ENCODE peak calls at places on chromosomes 16 and 17, in five cellular contexts. A is K562, O is GM12878, G is H1, J is HepG2. M is an unnamed sample.

GRCh38 chr16:4351880-4352279 is 759 bp upstream of the PAM16 start:
- DNase-seq in A (no peak), O (no peak), G (no peak), J (peak; percentile 46), M (no peak)

GRCh38 chr17:40472733-40473452 is 28.5 kb downstream of the TNS4 start:
- DNase-seq in A (no peak), O (no peak), G (no peak), J (no peak), M (no peak)

GRCh38 chr16:84599528-84600202 is 18.2 kb downstream of the COTL1 start:
- DNase-seq in A (no peak), O (no peak), G (peak; percentile 50), J (peak; percentile 95), M (peak; percentile 74)

GRCh38 chr17:64084086-64084939 is 45.6 kb downstream of the ERN1 start:
- DNase-seq in A (peak; percentile 45), O (no peak), G (no peak), J (peak; percentile 89), M (peak; percentile 27)

GRCh38 chr16:27679899-27680298 is 130.0 kb downstream of the KATNIP start:
- DNase-seq in A (no peak), O (no peak), G (no peak), J (no peak), M (no peak)

GRCh38 chr17:64443086-64443760 is 5.7 kb upstream of the MILR1 start:
- DNase-seq in A (no peak), O (no peak), G (no peak), J (no peak), M (no peak)

GRCh38 chr16:78034530-78034929 is 12.2 kb downstream of the CLEC3A start:
- DNase-seq in A (no peak), O (no peak), G (no peak), J (no peak), M (no peak)

GRCh38 chr17:47713980-47714689 is 18.9 kb upstream of the TBX21 start:
- DNase-seq in A (no peak), O (no peak), G (no peak), J (no peak), M (peak; percentile 47)

GRCh38 chr17:27402943-27403342 is 53.3 kb upstream of the KSR1 start:
- DNase-seq in A (no peak), O (no peak), G (no peak), J (no peak), M (no peak)

GRCh38 chr17:74274060-74274702 is at the start of gene DNAI2:
- DNase-seq in A (no peak), O (no peak), G (no peak), J (no peak), M (peak; percentile 57)

GRCh38 chr17:10618202-10618635 is 38.9 kb downstream of the MYH3 start:
- DNase-seq in A (peak; percentile 54), O (no peak), G (peak; percentile 51), J (peak; percentile 70), M (peak; percentile 80)

GRCh38 chr16:72635104-72635503 is 412.8 kb downstream of the ZFHX3 start:
- DNase-seq in A (no peak), O (no peak), G (no peak), J (no peak), M (no peak)

DNA sequence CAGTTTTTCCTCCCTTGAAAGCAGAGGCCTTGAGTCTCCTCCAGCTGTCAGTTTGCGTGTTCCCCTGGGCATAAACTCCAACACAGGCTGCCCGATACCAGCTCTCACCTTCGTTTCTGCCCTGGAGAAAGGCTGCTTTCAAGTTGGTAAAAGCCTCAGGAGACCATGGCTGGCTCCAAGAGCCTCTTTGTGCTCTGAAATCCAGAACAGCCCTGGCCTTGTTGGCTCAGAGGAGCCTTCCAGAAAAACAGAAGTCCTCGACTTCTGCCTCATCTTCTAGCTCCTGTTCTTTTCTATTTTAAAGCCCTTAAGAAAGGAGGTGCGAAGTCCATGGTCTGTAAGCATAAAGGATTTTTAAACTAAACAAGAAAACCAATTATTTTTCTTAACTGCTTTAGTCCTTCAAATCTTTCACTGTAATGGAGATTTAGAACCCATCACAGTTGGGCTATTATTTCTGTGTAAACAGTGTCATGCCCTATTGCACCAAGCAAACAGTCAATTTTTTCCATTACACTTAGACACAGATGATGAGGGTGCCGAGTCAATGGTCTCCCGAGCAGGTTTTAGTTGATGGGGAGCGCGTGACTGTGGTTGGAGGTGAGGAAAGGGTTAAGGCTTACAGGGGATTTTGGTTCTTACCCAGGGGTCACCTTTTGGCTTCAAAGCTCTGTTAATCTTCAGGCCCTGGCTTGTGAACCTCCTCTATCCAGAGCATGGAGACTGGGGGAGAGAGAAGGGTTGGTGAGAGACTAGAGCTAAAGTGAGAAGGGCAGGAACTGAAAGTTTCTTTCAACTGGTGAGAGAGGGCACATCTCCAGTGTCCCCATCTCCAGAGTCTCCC is 212.8 kb downstream of the MSI2 start:
- DNase-seq in A (no peak), O (peak; percentile 68), G (no peak), J (peak; percentile 66), M (no peak)
- TF ChIP-seq CREB1 in A (no peak), O (peak; percentile 75), G (no peak), J (no peak), M (no peak)

DNA sequence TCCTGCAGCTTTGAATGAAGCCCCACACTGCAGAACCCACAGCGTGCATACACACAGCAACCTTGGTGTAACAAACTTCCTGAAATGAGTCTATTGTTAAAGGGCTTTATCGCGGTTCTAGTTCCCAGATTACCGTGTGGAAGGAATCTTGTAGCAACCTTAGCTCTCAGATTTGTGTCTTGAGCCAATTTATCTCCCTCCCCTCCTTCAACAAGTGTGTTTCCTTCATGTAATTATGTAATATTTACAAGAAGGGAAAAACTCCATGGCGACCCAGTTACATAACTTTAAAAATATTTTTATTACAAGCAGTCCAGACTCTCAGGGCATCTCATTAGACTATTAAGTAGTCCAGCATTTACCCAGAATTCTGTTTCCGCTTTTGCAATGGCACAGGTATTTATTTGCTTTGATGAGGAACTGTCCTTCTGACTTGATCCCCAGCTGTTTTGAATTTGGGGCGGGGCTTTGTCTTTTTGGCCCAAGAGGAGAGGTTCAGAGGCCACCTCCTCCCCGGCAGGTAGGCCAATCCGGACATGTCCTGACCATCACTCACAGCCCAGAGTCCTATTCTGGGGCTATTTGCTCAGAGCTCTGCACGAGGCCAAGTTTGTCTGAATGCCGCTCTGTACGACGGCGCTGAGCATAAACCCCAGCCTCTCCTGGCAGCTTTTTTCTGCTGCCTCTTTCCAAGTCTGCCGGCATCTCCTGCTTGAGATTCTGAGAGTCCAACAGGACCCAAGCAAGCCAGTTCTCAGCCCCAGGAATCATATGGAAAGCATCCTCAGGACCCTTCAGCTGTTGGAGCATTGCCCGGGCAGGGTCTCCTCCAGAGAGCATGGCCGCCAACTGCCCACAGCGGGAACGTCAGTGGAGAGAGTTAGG is 35.6 kb downstream of the CLEC16A start:
- DNase-seq in A (no peak), O (no peak), G (no peak), J (peak; percentile 86), M (peak; percentile 34)
- TF ChIP-seq SP1 in A (no peak), O (no peak), G (no peak), J (no peak), M (no peak)

DNA sequence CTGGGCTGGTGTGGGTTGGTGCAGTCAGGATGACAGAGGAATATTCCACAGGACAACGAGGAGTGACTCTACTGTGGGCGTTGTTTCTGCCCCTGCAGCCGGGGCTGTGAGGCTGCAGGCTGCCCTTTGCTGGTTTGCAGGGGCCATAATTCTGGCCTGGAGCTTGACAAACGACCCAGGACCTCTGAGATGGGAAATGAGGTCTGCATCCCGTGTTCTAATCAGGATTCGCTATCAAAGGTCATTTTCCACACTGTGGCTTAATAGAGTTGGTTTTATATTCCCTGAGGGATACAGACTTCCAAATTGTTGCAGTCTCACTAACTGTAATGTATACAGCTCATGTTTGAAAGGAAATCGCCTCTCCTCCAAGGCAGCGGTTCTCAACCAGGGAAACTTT is 180.9 kb downstream of the RPTOR start:
- DNase-seq in A (no peak), O (no peak), G (no peak), J (no peak), M (no peak)
- TF ChIP-seq CREB1 in A (no peak), O (no peak), G (no peak), J (no peak), M (no peak)

GRCh38 chr16:89723279-89724250 is 2.2 kb downstream of the ZNF276 start:
- DNase-seq in A (no peak), O (no peak), G (no peak), J (no peak), M (no peak)
- TF ChIP-seq SP1 in A (no peak), O (no peak), G (no peak), J (no peak), M (no peak)

GRCh38 chr17:81682565-81683207 is 911 bp downstream of the ARL16 start:
- DNase-seq in A (no peak), O (no peak), G (no peak), J (no peak), M (no peak)

GRCh38 chr17:81685108-81685507 is 1.3 kb downstream of the HGS start:
- DNase-seq in A (no peak), O (no peak), G (no peak), J (no peak), M (no peak)

GRCh38 chr17:81683208-81683583 is 401 bp downstream of the ARL16 start:
- DNase-seq in A (no peak), O (no peak), G (no peak), J (no peak), M (no peak)

GRCh38 chr17:81683584-81684441 is at the start of the genes ARL16 and HGS:
- DNase-seq in A (peak; percentile 100), O (peak; percentile 95), G (peak; percentile 97), J (peak; percentile 99), M (peak; percentile 98)

DNA sequence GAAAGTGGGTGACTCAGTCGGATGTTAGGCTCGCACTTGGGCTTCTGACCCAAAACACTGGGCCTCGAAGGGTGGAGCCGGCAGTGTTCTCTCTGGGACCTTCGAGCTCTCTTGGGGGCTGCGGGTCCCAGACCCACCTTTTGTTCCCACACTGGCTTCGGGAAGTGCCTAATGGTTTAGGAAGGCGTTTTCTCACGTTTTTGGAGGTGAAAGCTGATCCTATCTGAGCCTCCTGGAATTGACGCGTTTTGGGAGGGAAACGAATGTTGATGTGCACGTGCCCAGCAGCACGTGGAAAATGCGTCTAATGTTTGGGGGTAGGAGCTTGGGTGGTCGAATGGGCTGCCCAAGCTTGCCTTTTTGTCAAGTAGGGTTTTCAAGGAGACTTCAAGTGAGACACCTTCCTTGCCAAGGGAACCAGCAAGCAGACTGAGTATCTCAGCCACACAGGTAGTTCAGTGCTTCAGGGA is 666 bp downstream of the HGS start:
- DNase-seq in A (peak; percentile 61), O (no peak), G (no peak), J (peak; percentile 44), M (no peak)
- TF ChIP-seq CREB1 in A (peak; percentile 37), O (no peak), G (no peak), J (no peak), M (no peak)

DNA sequence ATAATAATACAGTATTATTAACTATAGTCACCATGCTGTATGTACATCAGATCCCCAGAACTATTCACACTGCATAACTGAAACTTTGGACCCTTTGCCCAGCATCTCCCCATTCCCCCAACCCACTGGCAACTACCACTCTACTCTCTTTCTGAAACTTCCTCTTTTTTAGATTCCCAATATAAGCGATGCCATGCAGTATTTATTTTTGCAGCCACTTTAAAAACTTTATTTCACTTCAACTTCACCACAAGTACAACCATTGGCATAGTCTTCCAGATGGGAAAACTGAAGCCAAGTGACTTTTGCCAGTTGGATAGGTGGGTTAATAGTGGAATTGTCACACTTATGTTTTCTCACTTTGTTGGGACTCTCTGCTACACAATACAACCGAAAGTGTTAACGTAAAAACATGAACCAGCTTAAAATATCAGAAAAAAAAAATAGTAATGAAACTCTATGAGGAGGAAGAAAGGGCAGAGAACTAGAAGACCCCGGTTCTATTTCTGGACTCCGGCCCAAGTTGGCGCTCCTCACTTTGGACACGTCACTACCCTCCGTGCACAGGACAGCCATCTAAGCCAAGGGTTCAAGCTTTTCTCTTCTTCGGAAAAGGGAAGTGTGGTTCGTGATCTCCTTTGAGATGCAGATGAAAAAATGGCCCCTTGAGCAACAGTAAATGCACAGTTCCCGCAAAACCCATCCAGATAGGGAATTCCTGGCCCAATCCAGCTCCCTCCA is 744 bp downstream of the SHCBP1 start:
- DNase-seq in A (peak; percentile 36), O (no peak), G (no peak), J (no peak), M (no peak)
- TF ChIP-seq SP1 in A (no peak), O (no peak), G (no peak), J (no peak), M (no peak)